ENCODE peak calls at places on chromosomes 16 and 17, in seven cellular contexts. One of them, this sample, is unnamed.
A peak's percentile ranks its signal among the peaks of the same experiment; 100 is the strongest.

GRCh38 chr16:84543931-84544776 is 39.7 kb upstream of the MEAK7 start:
- DNase-seq in foreskin fibroblast: no peak
- DNase-seq in Panc1: no peak
- DNase-seq in lung: no peak
- DNase-seq in WERI-Rb-1: no peak
- DNase-seq in epithelial cell of esophagus: no peak
- DNase-seq in ovary: no peak
- DNase-seq in this sample: no peak

GRCh38 chr16:84504420-84505248 is at the start of gene MEAK7:
- DNase-seq in foreskin fibroblast: peak; percentile 100
- DNase-seq in Panc1: peak; percentile 85
- DNase-seq in lung: peak; percentile 99
- DNase-seq in WERI-Rb-1: peak; percentile 93
- DNase-seq in epithelial cell of esophagus: peak; percentile 99
- DNase-seq in ovary: peak; percentile 99
- DNase-seq in this sample: peak; percentile 93

GRCh38 chr17:14922421-14922820 is 342.7 kb downstream of the PMP22 start:
- DNase-seq in foreskin fibroblast: peak; percentile 57
- DNase-seq in Panc1: no peak
- DNase-seq in lung: no peak
- DNase-seq in WERI-Rb-1: no peak
- DNase-seq in epithelial cell of esophagus: no peak
- DNase-seq in ovary: no peak
- DNase-seq in this sample: no peak

GRCh38 chr16:57755061-57755684 is 19.6 kb downstream of the KATNB1 start:
- DNase-seq in foreskin fibroblast: no peak
- DNase-seq in Panc1: no peak
- DNase-seq in lung: no peak
- DNase-seq in WERI-Rb-1: no peak
- DNase-seq in epithelial cell of esophagus: no peak
- DNase-seq in ovary: no peak
- DNase-seq in this sample: no peak

GRCh38 chr17:2749784-2750181 is 331 bp upstream of the CCDC92B start:
- DNase-seq in foreskin fibroblast: peak; percentile 86
- DNase-seq in Panc1: no peak
- DNase-seq in lung: peak; percentile 63
- DNase-seq in WERI-Rb-1: peak; percentile 83
- DNase-seq in epithelial cell of esophagus: peak; percentile 76
- DNase-seq in ovary: peak; percentile 84
- DNase-seq in this sample: no peak

GRCh38 chr17:82836823-82837357 is 2.9 kb downstream of the ZNF750 start:
- DNase-seq in foreskin fibroblast: peak; percentile 41
- DNase-seq in Panc1: no peak
- DNase-seq in lung: no peak
- DNase-seq in WERI-Rb-1: peak; percentile 88
- DNase-seq in epithelial cell of esophagus: peak; percentile 59
- DNase-seq in ovary: peak; percentile 31
- DNase-seq in this sample: no peak

GRCh38 chr16:68272501-68273209 is 8.3 kb downstream of the SLC7A6 start:
- DNase-seq in foreskin fibroblast: no peak
- DNase-seq in Panc1: no peak
- DNase-seq in lung: no peak
- DNase-seq in WERI-Rb-1: no peak
- DNase-seq in epithelial cell of esophagus: peak; percentile 36
- DNase-seq in ovary: no peak
- DNase-seq in this sample: no peak

GRCh38 chr16:46899443-46900143 is 15.4 kb downstream of the GPT2 start:
- DNase-seq in foreskin fibroblast: peak; percentile 45
- DNase-seq in Panc1: no peak
- DNase-seq in lung: no peak
- DNase-seq in WERI-Rb-1: no peak
- DNase-seq in epithelial cell of esophagus: no peak
- DNase-seq in ovary: no peak
- DNase-seq in this sample: no peak

GRCh38 chr16:13594798-13595197 is 325.2 kb upstream of the ERCC4 start:
- DNase-seq in foreskin fibroblast: no peak
- DNase-seq in Panc1: no peak
- DNase-seq in lung: no peak
- DNase-seq in WERI-Rb-1: no peak
- DNase-seq in epithelial cell of esophagus: no peak
- DNase-seq in ovary: no peak
- DNase-seq in this sample: no peak

GRCh38 chr16:89169778-89170177 is 1.8 kb upstream of the CDH15 start:
- DNase-seq in foreskin fibroblast: no peak
- DNase-seq in Panc1: no peak
- DNase-seq in lung: no peak
- DNase-seq in WERI-Rb-1: no peak
- DNase-seq in epithelial cell of esophagus: no peak
- DNase-seq in ovary: no peak
- DNase-seq in this sample: no peak

GRCh38 chr16:85924675-85925074 is 25.7 kb downstream of the IRF8 start:
- DNase-seq in foreskin fibroblast: peak; percentile 41
- DNase-seq in Panc1: no peak
- DNase-seq in lung: no peak
- DNase-seq in WERI-Rb-1: no peak
- DNase-seq in epithelial cell of esophagus: peak; percentile 37
- DNase-seq in ovary: no peak
- DNase-seq in this sample: no peak
- TF ChIP-seq CTCF in foreskin fibroblast: no peak
- TF ChIP-seq CTCF in Panc1: no peak
- TF ChIP-seq CTCF in lung: no peak
- TF ChIP-seq CTCF in WERI-Rb-1: no peak
- TF ChIP-seq CTCF in epithelial cell of esophagus: no peak
- TF ChIP-seq CTCF in ovary: no peak
- TF ChIP-seq CTCF in this sample: no peak

DNA sequence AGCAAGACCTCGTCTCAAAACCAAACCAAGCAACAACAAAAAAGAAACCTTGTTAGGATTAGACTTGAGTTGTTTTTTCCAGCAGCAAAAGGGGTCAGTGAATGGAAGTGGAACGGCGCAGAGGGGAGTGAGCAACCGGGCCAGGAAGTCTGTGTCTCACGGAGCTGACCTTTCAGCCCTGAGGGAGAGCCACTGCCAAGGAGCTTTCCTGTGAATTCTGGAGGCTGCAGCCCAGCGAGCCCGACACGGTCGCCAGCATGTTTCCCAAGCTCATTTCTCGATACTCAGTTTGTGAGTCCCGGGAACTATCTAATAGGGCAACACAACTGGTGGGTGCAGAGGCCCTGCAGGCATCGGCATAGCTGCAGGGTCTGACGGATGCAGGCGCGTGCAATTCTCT is 19.6 kb downstream of the TELO2 start:
- DNase-seq in foreskin fibroblast: no peak
- DNase-seq in Panc1: no peak
- DNase-seq in lung: no peak
- DNase-seq in WERI-Rb-1: no peak
- DNase-seq in epithelial cell of esophagus: no peak
- DNase-seq in ovary: no peak
- DNase-seq in this sample: no peak
- H3K4me3 ChIP-seq in foreskin fibroblast: no peak overlapping the region
- H3K4me3 ChIP-seq in Panc1: no peak overlapping the region
- H3K4me3 ChIP-seq in lung: no peak overlapping the region
- H3K4me3 ChIP-seq in WERI-Rb-1: no peak overlapping the region
- H3K4me3 ChIP-seq in epithelial cell of esophagus: no peak overlapping the region
- H3K4me3 ChIP-seq in ovary: no peak overlapping the region
- H3K4me3 ChIP-seq in this sample: no peak overlapping the region

GRCh38 chr17:79608729-79609039 is 2.2 kb downstream of the RBFOX3 start:
- DNase-seq in foreskin fibroblast: no peak
- DNase-seq in Panc1: no peak
- DNase-seq in lung: no peak
- DNase-seq in WERI-Rb-1: peak; percentile 44
- DNase-seq in epithelial cell of esophagus: no peak
- DNase-seq in ovary: no peak
- DNase-seq in this sample: no peak

GRCh38 chr17:79609175-79609589 is 1.7 kb downstream of the RBFOX3 start:
- DNase-seq in foreskin fibroblast: peak; percentile 5
- DNase-seq in Panc1: no peak
- DNase-seq in lung: no peak
- DNase-seq in WERI-Rb-1: no peak
- DNase-seq in epithelial cell of esophagus: no peak
- DNase-seq in ovary: no peak
- DNase-seq in this sample: no peak

GRCh38 chr17:79607941-79608728 is 2.7 kb downstream of the RBFOX3 start:
- DNase-seq in foreskin fibroblast: peak; percentile 45
- DNase-seq in Panc1: no peak
- DNase-seq in lung: no peak
- DNase-seq in WERI-Rb-1: peak; percentile 63
- DNase-seq in epithelial cell of esophagus: no peak
- DNase-seq in ovary: no peak
- DNase-seq in this sample: no peak

GRCh38 chr17:79610151-79610645 is 653 bp downstream of the RBFOX3 start:
- DNase-seq in foreskin fibroblast: no peak
- DNase-seq in Panc1: no peak
- DNase-seq in lung: no peak
- DNase-seq in WERI-Rb-1: peak; percentile 44
- DNase-seq in epithelial cell of esophagus: no peak
- DNase-seq in ovary: no peak
- DNase-seq in this sample: no peak

DNA sequence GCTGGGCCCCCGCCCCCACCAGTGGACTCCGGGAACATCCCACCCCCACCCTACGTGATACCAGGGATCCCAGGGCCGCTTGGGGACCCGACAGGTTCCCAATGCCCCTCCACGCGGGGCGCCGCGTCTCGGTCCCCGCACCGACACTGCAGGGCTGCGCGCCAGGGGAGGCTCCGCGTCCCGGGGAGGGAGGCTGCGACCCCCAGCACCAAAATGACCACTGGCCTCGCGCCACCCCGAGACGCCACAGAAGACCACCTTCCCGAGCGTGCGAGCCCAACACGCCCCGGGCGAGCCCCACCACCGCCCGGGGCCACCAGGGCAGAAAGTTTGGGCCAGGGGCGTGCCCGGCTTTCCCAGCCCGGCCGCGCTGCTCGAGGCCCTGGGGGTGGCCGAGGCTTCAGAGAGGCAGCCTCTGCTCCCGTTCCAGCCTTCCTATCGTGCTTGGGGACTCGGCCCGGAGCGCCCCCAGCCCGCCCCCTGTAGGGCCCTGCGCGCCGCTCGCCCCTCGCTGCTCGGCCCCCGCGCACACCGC is 1.2 kb downstream of the RBFOX3 start:
- DNase-seq in foreskin fibroblast: no peak
- DNase-seq in Panc1: no peak
- DNase-seq in lung: no peak
- DNase-seq in WERI-Rb-1: peak; percentile 52
- DNase-seq in epithelial cell of esophagus: no peak
- DNase-seq in ovary: no peak
- DNase-seq in this sample: no peak
- TF ChIP-seq CTCF in foreskin fibroblast: no peak
- TF ChIP-seq CTCF in Panc1: no peak
- TF ChIP-seq CTCF in lung: no peak
- TF ChIP-seq CTCF in WERI-Rb-1: peak; percentile 41
- TF ChIP-seq CTCF in epithelial cell of esophagus: no peak
- TF ChIP-seq CTCF in ovary: no peak
- TF ChIP-seq CTCF in this sample: no peak

GRCh38 chr17:28746611-28747045 is 2.8 kb downstream of the TRAF4 start:
- DNase-seq in foreskin fibroblast: no peak
- DNase-seq in Panc1: no peak
- DNase-seq in lung: peak; percentile 82
- DNase-seq in WERI-Rb-1: peak; percentile 93
- DNase-seq in epithelial cell of esophagus: no peak
- DNase-seq in ovary: peak; percentile 54
- DNase-seq in this sample: no peak
- H3K4me3 ChIP-seq in foreskin fibroblast: peak overlapping the region; percentile 91
- H3K4me3 ChIP-seq in Panc1: peak overlapping the region; percentile 99
- H3K4me3 ChIP-seq in lung: no peak overlapping the region
- H3K4me3 ChIP-seq in WERI-Rb-1: no peak overlapping the region
- H3K4me3 ChIP-seq in epithelial cell of esophagus: peak overlapping the region; percentile 88
- H3K4me3 ChIP-seq in ovary: no peak overlapping the region
- H3K4me3 ChIP-seq in this sample: no peak overlapping the region

GRCh38 chr17:1737531-1738291 is 5.0 kb upstream of the SERPINF2 start:
- DNase-seq in foreskin fibroblast: no peak
- DNase-seq in Panc1: no peak
- DNase-seq in lung: no peak
- DNase-seq in WERI-Rb-1: no peak
- DNase-seq in epithelial cell of esophagus: no peak
- DNase-seq in ovary: peak; percentile 65
- DNase-seq in this sample: no peak

GRCh38 chr17:1733759-1734158 is 8.9 kb upstream of the SERPINF2 start:
- DNase-seq in foreskin fibroblast: no peak
- DNase-seq in Panc1: no peak
- DNase-seq in lung: no peak
- DNase-seq in WERI-Rb-1: no peak
- DNase-seq in epithelial cell of esophagus: no peak
- DNase-seq in ovary: no peak
- DNase-seq in this sample: no peak

GRCh38 chr17:1736348-1737281 is 6.1 kb upstream of the SERPINF2 start:
- DNase-seq in foreskin fibroblast: peak; percentile 89
- DNase-seq in Panc1: no peak
- DNase-seq in lung: no peak
- DNase-seq in WERI-Rb-1: peak; percentile 43
- DNase-seq in epithelial cell of esophagus: peak; percentile 77
- DNase-seq in ovary: peak; percentile 88
- DNase-seq in this sample: peak; percentile 17

GRCh38 chr17:1735834-1736347 is 6.8 kb upstream of the SERPINF2 start:
- DNase-seq in foreskin fibroblast: no peak
- DNase-seq in Panc1: no peak
- DNase-seq in lung: no peak
- DNase-seq in WERI-Rb-1: no peak
- DNase-seq in epithelial cell of esophagus: no peak
- DNase-seq in ovary: no peak
- DNase-seq in this sample: no peak

GRCh38 chr17:1735418-1735817 is 7.3 kb upstream of the SERPINF2 start:
- DNase-seq in foreskin fibroblast: no peak
- DNase-seq in Panc1: no peak
- DNase-seq in lung: no peak
- DNase-seq in WERI-Rb-1: no peak
- DNase-seq in epithelial cell of esophagus: no peak
- DNase-seq in ovary: peak; percentile 40
- DNase-seq in this sample: no peak
- TF ChIP-seq CTCF in foreskin fibroblast: no peak
- TF ChIP-seq CTCF in Panc1: no peak
- TF ChIP-seq CTCF in lung: no peak
- TF ChIP-seq CTCF in WERI-Rb-1: no peak
- TF ChIP-seq CTCF in epithelial cell of esophagus: no peak
- TF ChIP-seq CTCF in ovary: no peak
- TF ChIP-seq CTCF in this sample: no peak

This sample was measured in AG09309.